ENCODE peak calls at places on chromosomes 4 and X, in four cellular contexts. A, P, L and H are unnamed samples.

GRCh38 chrX:48487362-48487785 is 11.4 kb downstream of the FTSJ1 start:
- DNase-seq in P (no peak), L (peak; percentile 57), A (no peak), H (no peak)

GRCh38 chr4:6423575-6423974 is 48.8 kb downstream of the PPP2R2C start:
- DNase-seq in P (no peak), L (no peak), A (no peak), H (no peak)

GRCh38 chr4:153573881-153574807 is 108.0 kb downstream of the TMEM131L start:
- DNase-seq in A (no peak), L (peak; percentile 67), P (peak; percentile 67), H (peak; percentile 76)

GRCh38 chr4:102639602-102640001 is 121.2 kb downstream of the MANBA start:
- DNase-seq in A (no peak), L (no peak), P (no peak), H (no peak)

GRCh38 chr4:125522992-125523391 is 208.2 kb downstream of the FAT4 start:
- DNase-seq in P (no peak), A (no peak), L (no peak), H (no peak)

GRCh38 chr4:21211836-21212235 is 511.6 kb downstream of the PACRGL start:
- DNase-seq in P (no peak), L (no peak), A (no peak), H (no peak)

GRCh38 chr4:98055800-98056501 is 87.3 kb downstream of the STPG2 start:
- DNase-seq in P (no peak), A (no peak), L (no peak), H (no peak)

GRCh38 chr4:35604724-35605123 is 639.6 kb downstream of the ARAP2 start:
- DNase-seq in P (no peak), L (no peak), A (no peak), H (no peak)

GRCh38 chr4:2259541-2260267 is 2.2 kb downstream of the MXD4 start:
- DNase-seq in A (peak; percentile 46), L (peak; percentile 21), P (peak; percentile 20), H (peak; percentile 1)

GRCh38 chr4:2261853-2262144 is at the start of gene MXD4:
- DNase-seq in L (no peak), P (no peak), A (no peak), H (no peak)

GRCh38 chr4:2260336-2261109 is 1.4 kb downstream of the MXD4 start:
- DNase-seq in L (peak; percentile 28), P (peak; percentile 21), A (peak; percentile 52), H (peak; percentile 1)

GRCh38 chr4:2262145-2262943 is 435 bp upstream of the MXD4 start:
- DNase-seq in L (peak; percentile 100), P (peak; percentile 100), A (peak; percentile 99), H (peak; percentile 99)

DNA sequence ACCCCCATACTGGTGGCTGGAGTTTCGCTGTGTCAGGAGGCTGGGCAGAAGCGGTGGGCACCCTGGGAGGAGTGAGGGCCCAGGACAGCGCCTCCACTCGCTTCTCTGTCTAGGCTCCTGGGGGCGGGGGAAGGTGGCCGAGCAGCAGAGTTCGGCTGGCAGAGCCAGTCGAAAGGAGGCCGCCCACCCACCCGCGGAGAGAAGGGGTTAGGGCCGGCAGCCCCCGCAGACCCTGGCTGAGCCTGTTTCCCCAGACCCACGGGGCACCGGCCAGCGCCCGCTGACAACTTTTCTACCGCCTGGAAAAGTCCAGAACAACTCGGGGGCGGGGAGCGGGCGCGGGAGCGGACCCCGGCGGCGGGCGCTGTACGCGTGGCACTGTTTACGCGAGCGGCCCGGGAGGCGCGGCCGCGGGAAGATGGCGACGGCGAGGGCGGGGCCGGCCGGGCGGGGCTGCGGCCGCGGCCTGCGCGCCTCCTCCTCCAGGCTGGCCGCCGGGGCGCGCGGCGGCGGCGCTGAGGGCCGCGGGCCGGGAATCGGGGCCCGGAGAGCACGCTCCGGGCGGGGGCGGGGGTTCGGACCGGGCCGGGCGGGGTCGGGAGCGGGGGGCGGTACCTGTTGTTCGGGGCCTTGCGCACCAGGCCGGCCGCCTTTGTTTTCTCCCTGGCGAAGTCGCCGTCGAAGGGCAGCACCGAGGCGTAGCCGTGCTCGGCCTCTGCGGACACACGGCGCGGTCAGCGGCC is 628 bp downstream of the MXD4 start:
- DNase-seq in A (peak; percentile 77), L (peak; percentile 64), P (peak; percentile 61), H (no peak)
- TF ChIP-seq POLR2A in A (no peak), L (no peak), P (no peak), H (peak; percentile 13)

DNA sequence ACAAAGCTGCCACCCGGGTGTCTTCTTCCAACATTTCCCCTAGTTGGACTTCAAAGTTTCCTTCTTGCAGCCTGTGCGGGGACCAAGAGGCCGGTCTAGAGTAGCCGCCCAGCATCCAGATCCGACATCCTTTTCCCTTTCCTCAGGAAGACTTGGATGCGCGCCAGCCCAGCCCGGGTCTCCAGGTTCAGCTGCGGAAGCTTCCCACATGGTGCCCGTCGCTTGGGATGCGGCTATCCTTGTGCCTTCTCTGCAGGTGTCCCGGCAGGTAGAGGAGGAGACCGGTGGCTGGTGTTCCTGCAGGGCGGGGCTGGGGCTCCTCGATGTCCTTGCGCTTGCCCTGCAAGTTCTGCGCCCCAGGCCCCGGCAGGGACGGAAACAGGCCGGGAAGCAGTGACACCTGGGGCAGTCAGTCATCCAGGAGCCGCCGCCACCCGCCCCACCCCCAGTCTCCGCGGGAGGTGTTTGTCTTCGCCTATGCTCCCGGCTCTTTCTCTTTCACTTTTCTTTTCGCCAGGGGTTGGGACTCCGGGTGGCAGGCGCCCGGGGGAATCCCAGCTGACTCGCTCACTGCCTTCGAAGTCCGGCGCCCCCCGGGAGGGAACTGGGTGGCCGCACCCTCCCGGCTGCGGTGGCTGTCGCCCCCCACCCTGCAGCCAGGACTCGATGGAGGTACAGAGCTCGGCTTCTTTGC is at the start of gene IL15:
- DNase-seq in A (peak; percentile 92), P (peak; percentile 81), L (peak; percentile 79), H (peak; percentile 85)
- TF ChIP-seq POLR2A in A (no peak), P (no peak), L (no peak), H (no peak)

GRCh38 chr4:140150886-140151699 is 2.9 kb downstream of the MAML3 start:
- DNase-seq in L (peak; percentile 88), P (peak; percentile 90), A (peak; percentile 87), H (peak; percentile 88)
- TF ChIP-seq POLR2A in L (no peak), P (no peak), A (peak; percentile 18), H (peak; percentile 49)

DNA sequence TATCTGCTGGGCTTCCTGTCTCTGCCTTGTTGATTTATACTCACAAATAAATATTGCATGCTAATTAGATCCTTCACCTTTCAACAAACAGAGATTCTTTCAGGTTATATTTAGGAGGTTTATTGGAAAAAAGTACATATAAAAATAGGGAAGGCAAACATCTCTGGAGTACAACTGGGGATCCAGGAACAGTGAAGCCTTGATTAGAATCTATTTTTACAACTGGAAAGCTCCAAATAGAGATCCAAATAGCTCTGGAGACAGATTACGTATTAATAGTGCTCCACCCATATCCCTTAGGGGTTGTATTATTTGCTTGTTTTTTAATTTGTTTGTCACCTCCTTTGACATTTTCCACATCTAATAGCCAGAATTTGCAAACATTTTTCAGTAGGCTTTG is 46.9 kb upstream of the MAP9 start:
- DNase-seq in P (no peak), A (no peak), L (no peak), H (no peak)
- TF ChIP-seq POLR2A in P (no peak), A (no peak), L (no peak), H (no peak)